ENCODE peak calls at places on chromosomes 6 and 20, in seven cellular contexts. One of them, this sample, is unnamed. For H3K79me2, the result is how much of the 10 kb centered on the place peaks cover.

GRCh38 chr6:9646346-9647042 is 768.4 kb downstream of the TFAP2A start:
- DNase-seq in H1: no peak
- DNase-seq in H9: no peak
- DNase-seq in fibroblast of lung: peak
- DNase-seq in neural progenitor cell: no peak
- DNase-seq in GM23248: peak
- DNase-seq in MM.1S: no peak
- DNase-seq in this sample: peak

GRCh38 chr6:147075326-147075840 is 128.8 kb upstream of the STXBP5 start:
- DNase-seq in MM.1S: no peak
- DNase-seq in neural progenitor cell: no peak
- DNase-seq in H1: no peak
- DNase-seq in GM23248: no peak
- DNase-seq in H9: no peak
- DNase-seq in fibroblast of lung: no peak
- DNase-seq in this sample: no peak

GRCh38 chr6:27297857-27298730 is 14.0 kb downstream of the POM121L2 start:
- DNase-seq in fibroblast of lung: peak
- DNase-seq in H9: peak
- DNase-seq in MM.1S: no peak
- DNase-seq in H1: no peak
- DNase-seq in GM23248: peak
- DNase-seq in neural progenitor cell: peak
- DNase-seq in this sample: peak

GRCh38 chr6:34260576-34261267 is 11.9 kb upstream of the SMIM29 start:
- DNase-seq in H9: no peak
- DNase-seq in neural progenitor cell: no peak
- DNase-seq in GM23248: no peak
- DNase-seq in H1: no peak
- DNase-seq in fibroblast of lung: no peak
- DNase-seq in MM.1S: no peak
- DNase-seq in this sample: no peak

GRCh38 chr6:49553353-49553752 is 2.9 kb downstream of the C6orf141 start:
- DNase-seq in H1: no peak
- DNase-seq in MM.1S: no peak
- DNase-seq in neural progenitor cell: no peak
- DNase-seq in GM23248: peak
- DNase-seq in H9: no peak
- DNase-seq in fibroblast of lung: peak
- DNase-seq in this sample: no peak

GRCh38 chr6:128725271-128726233 is 157.4 kb upstream of the LAMA2 start:
- DNase-seq in H1: no peak
- DNase-seq in fibroblast of lung: peak
- DNase-seq in GM23248: peak
- DNase-seq in neural progenitor cell: peak
- DNase-seq in MM.1S: no peak
- DNase-seq in H9: no peak
- DNase-seq in this sample: peak

GRCh38 chr6:101080597-101080996 is 199.5 kb upstream of the ASCC3 start:
- DNase-seq in GM23248: peak
- DNase-seq in MM.1S: no peak
- DNase-seq in H9: no peak
- DNase-seq in neural progenitor cell: no peak
- DNase-seq in H1: no peak
- DNase-seq in fibroblast of lung: peak
- DNase-seq in this sample: no peak

GRCh38 chr20:18672826-18673225 is 85.0 kb downstream of the DTD1 start:
- DNase-seq in H1: no peak
- DNase-seq in GM23248: no peak
- DNase-seq in MM.1S: no peak
- DNase-seq in neural progenitor cell: no peak
- DNase-seq in H9: no peak
- DNase-seq in fibroblast of lung: no peak
- DNase-seq in this sample: no peak

GRCh38 chr20:52500150-52500549 is 308.6 kb upstream of the ZFP64 start:
- DNase-seq in MM.1S: no peak
- DNase-seq in fibroblast of lung: no peak
- DNase-seq in GM23248: no peak
- DNase-seq in H1: no peak
- DNase-seq in neural progenitor cell: peak
- DNase-seq in H9: no peak
- DNase-seq in this sample: no peak

GRCh38 chr6:151095538-151096254 is 144.1 kb upstream of the AKAP12 start:
- DNase-seq in neural progenitor cell: no peak
- DNase-seq in MM.1S: no peak
- DNase-seq in fibroblast of lung: no peak
- DNase-seq in GM23248: no peak
- DNase-seq in H9: no peak
- DNase-seq in H1: no peak
- DNase-seq in this sample: no peak

GRCh38 chr6:146634022-146634421 is 35.2 kb downstream of the ADGB start:
- DNase-seq in H9: no peak
- DNase-seq in H1: no peak
- DNase-seq in neural progenitor cell: no peak
- DNase-seq in GM23248: no peak
- DNase-seq in MM.1S: no peak
- DNase-seq in fibroblast of lung: no peak
- DNase-seq in this sample: no peak

GRCh38 chr6:144340541-144341371 is 55.6 kb downstream of the UTRN start:
- DNase-seq in neural progenitor cell: no peak
- DNase-seq in MM.1S: no peak
- DNase-seq in GM23248: peak
- DNase-seq in H9: no peak
- DNase-seq in H1: no peak
- DNase-seq in fibroblast of lung: no peak
- DNase-seq in this sample: no peak

GRCh38 chr6:144338951-144339681 is 54.0 kb downstream of the UTRN start:
- DNase-seq in MM.1S: no peak
- DNase-seq in H9: no peak
- DNase-seq in fibroblast of lung: no peak
- DNase-seq in neural progenitor cell: no peak
- DNase-seq in GM23248: no peak
- DNase-seq in H1: no peak
- DNase-seq in this sample: no peak

GRCh38 chr6:144338474-144338873 is 53.3 kb downstream of the UTRN start:
- DNase-seq in H1: no peak
- DNase-seq in fibroblast of lung: no peak
- DNase-seq in H9: no peak
- DNase-seq in GM23248: no peak
- DNase-seq in MM.1S: no peak
- DNase-seq in neural progenitor cell: no peak
- DNase-seq in this sample: no peak

GRCh38 chr6:144341831-144342527 is 56.8 kb downstream of the UTRN start:
- DNase-seq in GM23248: no peak
- DNase-seq in H1: no peak
- DNase-seq in H9: no peak
- DNase-seq in neural progenitor cell: no peak
- DNase-seq in MM.1S: no peak
- DNase-seq in fibroblast of lung: no peak
- DNase-seq in this sample: no peak

DNA sequence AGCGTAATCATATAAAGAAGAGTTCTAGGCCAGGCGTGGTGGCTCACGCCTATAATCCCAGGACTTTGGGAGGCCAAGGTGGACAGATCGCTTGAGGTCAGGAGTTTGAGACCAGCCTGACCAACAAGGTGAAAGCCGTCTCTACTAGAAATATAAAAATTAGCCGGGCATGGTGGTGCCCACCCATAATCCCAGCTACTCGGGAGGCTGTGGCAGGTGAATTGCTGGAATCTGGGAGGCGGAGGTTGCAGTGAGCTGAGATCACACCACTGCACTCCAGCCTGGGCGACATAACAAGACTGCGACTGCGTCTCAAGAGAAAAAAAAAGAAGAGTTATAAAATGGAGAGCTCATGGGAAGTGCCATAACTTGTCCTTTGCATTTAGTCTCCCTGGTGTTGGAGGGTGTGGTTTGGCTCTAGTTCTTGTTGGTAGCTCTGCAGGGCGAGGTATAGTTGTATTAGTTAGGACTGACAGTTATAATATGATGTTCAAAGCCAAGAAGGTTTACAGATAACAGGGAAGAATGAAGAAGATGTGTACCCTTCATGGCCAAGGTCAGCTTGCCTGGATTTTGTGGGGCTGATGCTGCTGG is 54.8 kb downstream of the UTRN start:
- DNase-seq in H1: no peak
- DNase-seq in GM23248: no peak
- DNase-seq in MM.1S: no peak
- DNase-seq in fibroblast of lung: no peak
- DNase-seq in neural progenitor cell: no peak
- DNase-seq in H9: no peak
- DNase-seq in this sample: no peak
- H3K79me2 ChIP-seq in H1: under half
- H3K79me2 ChIP-seq in GM23248: half or more
- H3K79me2 ChIP-seq in MM.1S: under half
- H3K79me2 ChIP-seq in fibroblast of lung: under half
- H3K79me2 ChIP-seq in neural progenitor cell: under half
- H3K79me2 ChIP-seq in H9: under half
- H3K79me2 ChIP-seq in this sample: under half

DNA sequence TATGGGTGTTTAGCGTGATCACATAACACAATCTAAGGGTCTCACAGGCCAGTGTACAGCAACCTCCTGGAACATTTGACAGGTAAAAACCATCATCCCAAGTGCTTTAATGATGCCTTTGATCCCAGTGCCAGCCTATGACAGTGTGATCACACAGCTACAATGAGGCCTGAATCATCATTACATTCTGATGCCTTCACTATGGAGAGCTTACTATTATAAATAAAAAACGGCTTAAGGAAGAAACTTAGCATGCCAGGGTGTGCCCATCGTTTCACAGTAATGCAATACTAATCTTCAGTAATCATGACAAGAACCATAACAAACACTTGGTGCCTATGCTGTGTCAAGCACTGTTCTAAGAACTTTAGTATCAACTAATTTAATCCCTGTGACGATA is 11.4 kb downstream of the MAP7 start:
- DNase-seq in H9: no peak
- DNase-seq in H1: no peak
- DNase-seq in MM.1S: no peak
- DNase-seq in GM23248: peak
- DNase-seq in neural progenitor cell: no peak
- DNase-seq in fibroblast of lung: no peak
- DNase-seq in this sample: no peak
- H3K79me2 ChIP-seq in H9: under half
- H3K79me2 ChIP-seq in H1: under half
- H3K79me2 ChIP-seq in MM.1S: under half
- H3K79me2 ChIP-seq in GM23248: under half
- H3K79me2 ChIP-seq in neural progenitor cell: under half
- H3K79me2 ChIP-seq in fibroblast of lung: under half
- H3K79me2 ChIP-seq in this sample: under half

GRCh38 chr6:130995783-130996447 is 67.1 kb downstream of the EPB41L2 start:
- DNase-seq in H1: no peak
- DNase-seq in fibroblast of lung: no peak
- DNase-seq in GM23248: no peak
- DNase-seq in MM.1S: no peak
- DNase-seq in neural progenitor cell: no peak
- DNase-seq in H9: no peak
- DNase-seq in this sample: no peak
- H3K79me2 ChIP-seq in H1: under half
- H3K79me2 ChIP-seq in fibroblast of lung: half or more
- H3K79me2 ChIP-seq in GM23248: half or more
- H3K79me2 ChIP-seq in MM.1S: under half
- H3K79me2 ChIP-seq in neural progenitor cell: half or more
- H3K79me2 ChIP-seq in H9: under half
- H3K79me2 ChIP-seq in this sample: under half

GRCh38 chr20:4972506-4973251 is 28.6 kb downstream of the SLC23A2 start:
- DNase-seq in H9: no peak
- DNase-seq in neural progenitor cell: no peak
- DNase-seq in H1: no peak
- DNase-seq in GM23248: no peak
- DNase-seq in MM.1S: no peak
- DNase-seq in fibroblast of lung: no peak
- DNase-seq in this sample: no peak

GRCh38 chr20:4973330-4974097 is 27.8 kb downstream of the SLC23A2 start:
- DNase-seq in H1: no peak
- DNase-seq in H9: no peak
- DNase-seq in MM.1S: peak
- DNase-seq in neural progenitor cell: no peak
- DNase-seq in GM23248: peak
- DNase-seq in fibroblast of lung: peak
- DNase-seq in this sample: no peak

GRCh38 chr20:4966826-4967751 is 34.2 kb downstream of the SLC23A2 start:
- DNase-seq in H9: no peak
- DNase-seq in H1: no peak
- DNase-seq in neural progenitor cell: no peak
- DNase-seq in MM.1S: no peak
- DNase-seq in GM23248: no peak
- DNase-seq in fibroblast of lung: no peak
- DNase-seq in this sample: no peak

GRCh38 chr20:4967752-4968477 is 33.4 kb downstream of the SLC23A2 start:
- DNase-seq in fibroblast of lung: no peak
- DNase-seq in neural progenitor cell: no peak
- DNase-seq in H1: no peak
- DNase-seq in GM23248: no peak
- DNase-seq in MM.1S: no peak
- DNase-seq in H9: no peak
- DNase-seq in this sample: no peak

GRCh38 chr20:4971064-4971463 is 30.2 kb downstream of the SLC23A2 start:
- DNase-seq in neural progenitor cell: no peak
- DNase-seq in fibroblast of lung: no peak
- DNase-seq in MM.1S: no peak
- DNase-seq in H1: no peak
- DNase-seq in GM23248: no peak
- DNase-seq in H9: no peak
- DNase-seq in this sample: no peak
- H3K79me2 ChIP-seq in neural progenitor cell: under half
- H3K79me2 ChIP-seq in fibroblast of lung: under half
- H3K79me2 ChIP-seq in MM.1S: under half
- H3K79me2 ChIP-seq in H1: under half
- H3K79me2 ChIP-seq in GM23248: under half
- H3K79me2 ChIP-seq in H9: under half
- H3K79me2 ChIP-seq in this sample: under half

GRCh38 chr20:24683676-24684075 is 214.2 kb downstream of the SYNDIG1 start:
- DNase-seq in H9: no peak
- DNase-seq in fibroblast of lung: peak
- DNase-seq in MM.1S: no peak
- DNase-seq in H1: no peak
- DNase-seq in GM23248: no peak
- DNase-seq in neural progenitor cell: no peak
- DNase-seq in this sample: no peak
- H3K79me2 ChIP-seq in H9: under half
- H3K79me2 ChIP-seq in fibroblast of lung: under half
- H3K79me2 ChIP-seq in MM.1S: under half
- H3K79me2 ChIP-seq in H1: under half
- H3K79me2 ChIP-seq in GM23248: under half
- H3K79me2 ChIP-seq in neural progenitor cell: under half
- H3K79me2 ChIP-seq in this sample: under half